ENCODE peak calls at places on chromosomes 13 and 19, in seven cellular contexts. N, L, E, K, O, W and A are unnamed samples.

GRCh38 chr19:17915940-17916593 is 16.7 kb upstream of the CCDC124 start:
- DNase-seq in N (no peak), L (no peak), E (no peak), K (no peak), O (no peak), W (peak), A (no peak)

GRCh38 chr19:39145180-39145953 is 19.8 kb downstream of the PAK4 start:
- DNase-seq in N (no peak), L (no peak), E (no peak), K (no peak), O (no peak), W (no peak), A (no peak)

GRCh38 chr13:110187501-110188161 is 119.3 kb downstream of the COL4A1 start:
- DNase-seq in N (no peak), L (no peak), E (no peak), K (peak), O (no peak), W (peak), A (no peak)

GRCh38 chr13:30154531-30154930 is 152.8 kb downstream of the KATNAL1 start:
- DNase-seq in N (no peak), L (no peak), E (no peak), K (no peak), O (no peak), W (no peak), A (no peak)

GRCh38 chr19:7658219-7658686 is 10.6 kb upstream of the RETN start:
- DNase-seq in N (peak), L (no peak), E (no peak), K (no peak), O (peak), W (no peak), A (no peak)

GRCh38 chr19:19696386-19696785 is 27.7 kb downstream of the ZNF101 start:
- DNase-seq in N (no peak), L (no peak), E (no peak), K (no peak), O (no peak), W (no peak), A (no peak)

GRCh38 chr13:109862627-109863026 is 76.2 kb upstream of the IRS2 start:
- DNase-seq in N (no peak), L (no peak), E (no peak), K (peak), O (no peak), W (peak), A (no peak)

GRCh38 chr19:54305141-54305540 is 7.8 kb downstream of the LILRA5 start:
- DNase-seq in N (no peak), L (peak), E (no peak), K (no peak), O (no peak), W (no peak), A (no peak)

GRCh38 chr19:49338691-49339363 is 3.6 kb downstream of the CD37 start:
- DNase-seq in N (peak), L (peak), E (no peak), K (peak), O (no peak), W (peak), A (no peak)

GRCh38 chr13:39210961-39211534 is 172.8 kb downstream of the NHLRC3 start:
- DNase-seq in N (no peak), L (no peak), E (no peak), K (peak), O (no peak), W (peak), A (no peak)

GRCh38 chr19:470701-471100 is 9.9 kb upstream of the SHC2 start:
- DNase-seq in N (no peak), L (no peak), E (no peak), K (no peak), O (no peak), W (no peak), A (no peak)

GRCh38 chr19:42596391-42597071 is 1.8 kb upstream of the CEACAM8 start:
- DNase-seq in N (peak), L (no peak), E (peak), K (peak), O (peak), W (peak), A (no peak)

GRCh38 chr13:87878706-87879105 is 207.5 kb downstream of the SLITRK5 start:
- DNase-seq in N (no peak), L (no peak), E (no peak), K (no peak), O (no peak), W (no peak), A (no peak)

GRCh38 chr13:36377822-36378480 is 31.8 kb upstream of the SPART start:
- DNase-seq in N (no peak), L (no peak), E (no peak), K (peak), O (no peak), W (no peak), A (no peak)

GRCh38 chr19:3670258-3670795 is 29.9 kb downstream of the PIP5K1C start:
- DNase-seq in N (no peak), L (peak), E (no peak), K (peak), O (no peak), W (no peak), A (no peak)

GRCh38 chr19:8363803-8364771 is at the start of gene ANGPTL4:
- DNase-seq in N (no peak), L (peak), E (no peak), K (peak), O (no peak), W (peak), A (no peak)

GRCh38 chr13:96967248-96967745 is 27.0 kb downstream of the OXGR1 start:
- DNase-seq in N (no peak), L (no peak), E (peak), K (peak), O (no peak), W (peak), A (no peak)

GRCh38 chr19:45508931-45509691 is 1.8 kb downstream of the VASP start:
- DNase-seq in N (peak), L (peak), E (peak), K (peak), O (no peak), W (peak), A (no peak)

GRCh38 chr13:66348745-66349720 is 881.1 kb downstream of the PCDH9 start:
- DNase-seq in N (no peak), L (no peak), E (no peak), K (no peak), O (no peak), W (no peak), A (no peak)

GRCh38 chr19:18488403-18488723 is 33.5 kb downstream of the ELL start:
- DNase-seq in N (no peak), L (no peak), E (no peak), K (no peak), O (no peak), W (no peak), A (no peak)

GRCh38 chr13:75405976-75406703 is 75.8 kb downstream of the TBC1D4 start:
- DNase-seq in N (no peak), L (no peak), E (peak), K (peak), O (no peak), W (no peak), A (no peak)